ENCODE peak calls at places on chromosomes 7 and 10, in six cellular contexts. W, C, B, J, S and I are unnamed samples.

GRCh38 chr7:116433246-116433645 is 66.3 kb upstream of the CAV2 start:
- DNase-seq in W (no peak), C (no peak), B (no peak), J (no peak), S (no peak), I (no peak)

GRCh38 chr10:44471410-44471809 is 86.5 kb upstream of the CXCL12 start:
- DNase-seq in W (no peak), C (no peak), B (no peak), J (no peak), S (no peak), I (no peak)

GRCh38 chr7:26398436-26399308 is 107.0 kb downstream of the SNX10 start:
- DNase-seq in W (peak; percentile 73), C (peak; percentile 23), B (peak; percentile 29), J (no peak), S (peak; percentile 47), I (peak; percentile 59)

GRCh38 chr7:116968626-116969025 is 15.3 kb downstream of the ST7 start:
- DNase-seq in W (no peak), C (no peak), B (no peak), J (no peak), S (no peak), I (no peak)

GRCh38 chr7:39517240-39517639 is 49.0 kb upstream of the YAE1 start:
- DNase-seq in W (no peak), C (no peak), B (no peak), J (no peak), S (no peak), I (no peak)

GRCh38 chr10:116888380-116889055 is 39.2 kb downstream of the ENO4 start:
- DNase-seq in W (no peak), C (no peak), B (no peak), J (peak; percentile 59), S (no peak), I (no peak)

GRCh38 chr10:132701099-132701845 is 84.7 kb downstream of the NKX6-2 start:
- DNase-seq in W (no peak), C (no peak), B (no peak), J (no peak), S (no peak), I (no peak)

GRCh38 chr7:98418636-98419315 is 17.9 kb upstream of the BAIAP2L1 start:
- DNase-seq in W (peak; percentile 59), C (peak; percentile 21), B (no peak), J (peak; percentile 95), S (no peak), I (peak; percentile 50)

GRCh38 chr7:157139142-157140117 is 704 bp downstream of the UBE3C start:
- DNase-seq in W (peak; percentile 75), C (peak; percentile 17), B (peak; percentile 28), J (no peak), S (peak; percentile 63), I (no peak)

GRCh38 chr7:44622342-44623151 is 16.1 kb downstream of the OGDH start:
- DNase-seq in W (no peak), C (no peak), B (peak; percentile 26), J (no peak), S (no peak), I (no peak)

GRCh38 chr10:70053896-70054641 is 1.4 kb downstream of the MACROH2A2 start:
- DNase-seq in W (peak; percentile 58), C (peak; percentile 3), B (no peak), J (no peak), S (peak; percentile 51), I (no peak)